ENCODE peak calls at places on chromosome 15, in ten cellular contexts. A is stomach; G is K562; V is uterus; C is neural progenitor cell; U is tibial artery; X is CD8-positive, alpha-beta memory T cell; E is heart right ventricle; P is SJSA1; W is aorta. H is an unnamed sample.

GRCh38 chr15:71136159-71137137 is 21.2 kb downstream of the THSD4 start:
- DNase-seq in A (no peak), G (no peak), V (peak; percentile 62), C (no peak), U (no peak), X (no peak), E (no peak), P (peak; percentile 94), W (no peak), H (no peak)

GRCh38 chr15:51382787-51383186 is 41.3 kb downstream of the GLDN start:
- DNase-seq in A (no peak), G (peak; percentile 63), V (no peak), C (peak; percentile 68), U (no peak), X (no peak), E (no peak), P (no peak), W (no peak), H (peak; percentile 45)

GRCh38 chr15:51738553-51738952 is 1.1 kb upstream of the LYSMD2 start:
- DNase-seq in A (no peak), G (no peak), V (no peak), C (no peak), U (no peak), X (no peak), E (no peak), P (no peak), W (no peak), H (no peak)

GRCh38 chr15:78353093-78353492 is 12.9 kb downstream of the CRABP1 start:
- DNase-seq in A (no peak), G (peak; percentile 89), V (no peak), C (no peak), U (peak; percentile 1), X (no peak), E (no peak), P (no peak), W (no peak), H (no peak)

GRCh38 chr15:62626903-62627302 is 415.6 kb upstream of the TPM1 start:
- DNase-seq in A (no peak), G (no peak), V (no peak), C (no peak), U (no peak), X (no peak), E (no peak), P (no peak), W (no peak), H (no peak)

GRCh38 chr15:40282144-40282869 is 557 bp downstream of the ANKRD63 start:
- DNase-seq in A (peak; percentile 56), G (peak; percentile 80), V (no peak), C (peak; percentile 84), U (no peak), X (peak; percentile 69), E (no peak), P (no peak), W (no peak), H (peak; percentile 74)

GRCh38 chr15:41332788-41333527 is at the start of gene NUSAP1:
- DNase-seq in A (no peak), G (no peak), V (no peak), C (no peak), U (peak; percentile 67), X (no peak), E (no peak), P (no peak), W (peak; percentile 77), H (no peak)

GRCh38 chr15:33716025-33716424 is 252.3 kb upstream of the CHRM5 start:
- DNase-seq in A (no peak), G (no peak), V (no peak), C (no peak), U (no peak), X (no peak), E (no peak), P (no peak), W (no peak), H (no peak)

GRCh38 chr15:58546635-58547627 is 115.1 kb downstream of the LIPC start:
- DNase-seq in A (peak; percentile 44), G (peak; percentile 85), V (no peak), C (no peak), U (peak; percentile 77), X (no peak), E (peak; percentile 76), P (peak; percentile 92), W (peak; percentile 83), H (no peak)
- H3K4me1 ChIP-seq in A (peaks cover 26% of the 10 kb centered on the region), G (peaks cover 45% of the 10 kb centered on the region), V (no peaks in the 10 kb centered on the region), C (peaks cover under 1% of the 10 kb centered on the region), U (no peaks in the 10 kb centered on the region), X (peaks cover 22% of the 10 kb centered on the region), E (peaks cover 27% of the 10 kb centered on the region), P (peaks cover 46% of the 10 kb centered on the region), W (no peaks in the 10 kb centered on the region), H (no peaks in the 10 kb centered on the region)

DNA sequence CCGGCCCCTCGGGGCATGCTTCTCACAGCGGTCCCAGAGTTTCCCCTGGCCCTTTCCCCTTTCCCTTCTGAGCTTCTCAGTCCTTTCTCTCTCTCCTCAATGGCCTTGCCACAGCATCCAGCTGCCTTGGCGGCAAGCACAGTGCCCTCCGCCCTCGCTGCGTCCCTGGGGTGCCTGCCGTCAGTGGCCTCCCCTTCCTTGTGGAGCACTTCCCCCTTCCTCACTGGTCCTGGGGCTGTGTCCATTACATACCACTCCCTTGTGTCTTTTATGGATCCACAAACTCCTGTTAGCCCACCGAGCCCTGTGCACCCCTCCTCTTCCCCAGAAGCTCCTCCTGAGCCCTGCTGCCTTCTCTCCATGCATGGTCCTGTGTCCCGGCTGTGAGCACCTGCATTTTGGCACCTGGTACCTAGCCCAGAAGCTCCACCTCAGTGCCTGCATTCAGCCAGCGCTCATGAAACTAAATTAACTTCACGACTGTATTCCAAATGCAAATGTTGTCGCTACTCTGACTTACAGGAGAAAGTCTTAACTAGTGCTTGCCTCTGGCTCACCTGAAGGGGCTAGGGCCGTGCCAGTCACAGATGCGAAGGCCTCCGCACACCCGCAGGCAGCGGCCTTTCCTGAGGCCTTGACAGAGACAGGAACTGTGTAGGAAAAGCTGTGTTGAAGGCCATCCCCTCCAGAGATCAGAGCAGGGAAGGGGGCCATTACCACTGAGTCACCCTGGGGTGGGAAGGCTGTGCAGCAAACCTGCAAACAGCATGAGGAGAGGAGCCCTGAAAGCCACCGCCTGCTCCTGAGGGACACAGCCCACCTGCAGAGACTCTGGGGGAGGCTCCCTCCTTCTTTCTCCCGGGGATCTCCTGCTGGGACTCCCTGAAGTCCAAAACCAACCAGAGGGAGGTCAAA is 19.1 kb upstream of the KLF13 start:
- DNase-seq in A (no peak), G (no peak), V (no peak), C (no peak), U (no peak), X (no peak), E (no peak), P (no peak), W (no peak), H (no peak)
- H3K4me3 ChIP-seq in A (no peak overlapping the region), G (no peak overlapping the region), V (no peak overlapping the region), C (peak overlapping the region; percentile 4), U (no peak overlapping the region), X (no peak overlapping the region), E (no peak overlapping the region), P (no peak overlapping the region), W (no peak overlapping the region), H (no peak overlapping the region)

DNA sequence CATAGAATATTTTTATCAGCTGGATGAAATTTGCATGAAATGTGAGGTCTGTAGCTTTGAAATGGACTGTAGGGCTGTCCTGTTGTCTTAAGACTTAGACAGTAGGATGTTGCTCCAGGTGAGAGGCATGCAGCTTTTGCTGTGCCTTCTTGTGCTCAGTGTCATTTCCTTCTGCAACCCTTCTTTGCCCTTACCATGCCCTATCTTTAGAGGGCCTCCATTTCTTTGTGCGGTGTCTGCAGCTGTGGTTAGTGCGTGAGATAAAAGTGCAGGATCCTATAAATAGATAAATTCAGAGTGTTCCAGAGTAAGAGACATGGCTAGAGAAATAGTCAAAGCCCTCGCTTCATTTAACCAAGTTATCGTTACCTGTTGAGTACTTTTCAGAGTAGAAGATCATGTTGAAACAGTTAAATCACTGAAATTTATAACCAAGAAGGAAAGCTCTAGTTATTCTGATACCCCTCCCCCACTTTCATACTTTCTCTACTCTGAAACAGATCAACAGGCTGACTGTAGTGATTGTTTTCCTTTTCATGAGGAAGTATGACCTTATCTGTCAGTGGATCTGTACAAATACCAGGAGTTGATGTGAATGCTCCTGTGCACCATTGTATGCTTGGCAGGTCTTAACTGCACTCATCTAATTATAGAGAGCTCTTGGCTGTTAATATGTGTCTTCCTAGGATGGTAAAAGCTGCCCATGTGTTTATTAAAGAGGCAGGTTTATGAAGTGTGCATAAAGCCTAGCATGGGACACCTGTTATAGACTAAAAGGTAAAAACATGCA is 18.2 kb downstream of the EIF3J start:
- DNase-seq in A (no peak), G (no peak), V (no peak), C (no peak), U (no peak), X (no peak), E (no peak), P (no peak), W (no peak), H (no peak)
- H3K36me3 ChIP-seq in A (peaks cover 89% of the 10 kb centered on the region), G (peaks cover 91% of the 10 kb centered on the region), V (no peaks in the 10 kb centered on the region), C (peaks cover 32% of the 10 kb centered on the region), U (peaks cover 66% of the 10 kb centered on the region), X (peaks cover 35% of the 10 kb centered on the region), E (peaks cover 64% of the 10 kb centered on the region), P (peaks cover 88% of the 10 kb centered on the region), W (no peaks in the 10 kb centered on the region), H (peaks cover 82% of the 10 kb centered on the region)

GRCh38 chr15:56776839-56777238 is 43.5 kb upstream of the ZNF280D start:
- DNase-seq in A (no peak), G (no peak), V (no peak), C (no peak), U (no peak), X (no peak), E (no peak), P (no peak), W (no peak), H (no peak)

GRCh38 chr15:56775632-56776031 is 42.3 kb upstream of the ZNF280D start:
- DNase-seq in A (no peak), G (no peak), V (no peak), C (no peak), U (no peak), X (no peak), E (no peak), P (no peak), W (no peak), H (no peak)

GRCh38 chr15:56770191-56770590 is 36.9 kb upstream of the ZNF280D start:
- DNase-seq in A (no peak), G (no peak), V (no peak), C (no peak), U (no peak), X (no peak), E (no peak), P (no peak), W (no peak), H (no peak)

GRCh38 chr15:56774356-56774755 is 41.0 kb upstream of the ZNF280D start:
- DNase-seq in A (no peak), G (no peak), V (no peak), C (no peak), U (no peak), X (no peak), E (no peak), P (no peak), W (no peak), H (no peak)

DNA sequence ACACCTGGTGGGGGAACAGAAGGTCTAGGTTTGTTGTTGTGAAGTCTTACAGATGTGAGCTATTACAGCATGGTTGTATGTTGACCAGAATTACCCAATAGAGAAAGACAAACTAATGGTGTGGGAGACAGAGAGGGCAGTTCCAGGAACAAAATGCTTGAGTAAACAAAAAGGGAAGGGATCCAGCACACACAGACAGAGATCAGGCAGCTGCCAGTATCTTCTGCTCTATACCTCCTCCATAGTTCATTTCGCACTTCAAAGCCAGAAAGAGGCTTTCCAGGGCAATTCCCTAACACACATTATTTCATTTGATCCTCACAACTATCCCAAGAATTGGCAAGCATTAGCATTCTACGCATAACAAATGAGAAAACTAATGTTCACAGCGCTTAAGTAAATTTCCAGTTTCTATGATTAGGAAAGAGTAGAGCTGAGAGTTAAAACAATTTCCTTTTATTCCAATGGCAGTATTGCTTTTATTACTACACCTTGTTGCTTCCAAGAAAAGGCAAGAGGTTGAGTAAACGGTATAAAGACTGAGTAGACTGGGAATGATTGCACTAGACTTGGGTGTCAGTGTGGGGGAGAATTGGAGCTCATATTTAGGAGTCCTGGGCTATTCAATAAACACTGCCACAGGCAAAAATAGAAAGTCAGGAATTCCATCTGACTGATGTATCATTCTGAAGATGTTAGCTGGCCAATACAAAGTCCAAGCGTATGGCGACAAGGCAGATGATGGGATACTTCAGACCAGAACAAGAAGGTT is 39.7 kb upstream of the ZNF280D start:
- DNase-seq in A (no peak), G (no peak), V (no peak), C (no peak), U (no peak), X (no peak), E (no peak), P (no peak), W (no peak), H (no peak)
- H3K4me1 ChIP-seq in A (peaks cover 39% of the 10 kb centered on the region), G (peaks cover 12% of the 10 kb centered on the region), V (no peaks in the 10 kb centered on the region), C (no peaks in the 10 kb centered on the region), U (no peaks in the 10 kb centered on the region), X (no peaks in the 10 kb centered on the region), E (peaks cover 21% of the 10 kb centered on the region), P (peaks cover 14% of the 10 kb centered on the region), W (no peaks in the 10 kb centered on the region), H (no peaks in the 10 kb centered on the region)